ENCODE peak calls at places on chromosomes 4 and X, in eight cellular contexts. N, Q, P, H, F, A, I and U are unnamed samples. For H3K4me1 and H3K27me3, the result is how much of the 10 kb centered on the place peaks cover.

GRCh38 chrX:46820391-46821100 is 16.3 kb upstream of the RP2 start:
- DNase-seq in F (no peak), P (no peak), Q (no peak), A (no peak), H (no peak), N (no peak), I (no peak), U (no peak)

GRCh38 chrX:73903941-73904340 is 340.9 kb downstream of the CHIC1 start:
- DNase-seq in Q (no peak), P (no peak), I (no peak), H (no peak), N (no peak), F (no peak), A (no peak), U (no peak)

GRCh38 chr4:132642196-132642817 is 506.8 kb upstream of the PCDH10 start:
- DNase-seq in A (peak), I (no peak), N (no peak), P (no peak), H (no peak), Q (no peak), F (no peak), U (no peak)

GRCh38 chr4:112526061-112526460 is 10.1 kb upstream of the NEUROG2 start:
- DNase-seq in I (no peak), H (no peak), A (no peak), Q (no peak), N (no peak), F (no peak), P (no peak), U (no peak)

GRCh38 chrX:19579485-19579884 is 64.2 kb upstream of the MAP3K15 start:
- DNase-seq in N (no peak), I (no peak), Q (no peak), A (no peak), F (no peak), P (no peak), H (no peak), U (no peak)

GRCh38 chr4:165343353-165344191 is 16.1 kb downstream of the MSMO1 start:
- DNase-seq in P (no peak), N (no peak), A (no peak), I (no peak), H (no peak), F (no peak), Q (no peak), U (no peak)

GRCh38 chrX:56726609-56727008 is 2.4 kb upstream of the NBDY start:
- DNase-seq in F (no peak), I (no peak), P (no peak), N (no peak), A (no peak), Q (no peak), H (no peak), U (no peak)

GRCh38 chr4:954211-955020 is 19.0 kb downstream of the DGKQ start:
- DNase-seq in F (no peak), N (no peak), H (no peak), A (no peak), P (no peak), Q (no peak), I (no peak), U (no peak)

GRCh38 chrX:119474615-119475388 is 6.6 kb downstream of the SLC25A5 start:
- DNase-seq in A (no peak), P (no peak), N (no peak), H (no peak), I (no peak), F (no peak), Q (no peak), U (no peak)

GRCh38 chr4:123807187-123807586 is 410.6 kb downstream of the SPRY1 start:
- DNase-seq in H (no peak), Q (no peak), I (no peak), N (no peak), P (no peak), A (no peak), F (no peak), U (no peak)
- H3K4me1 ChIP-seq in H (under half), Q (under half), I (under half), N (under half), P (under half), A (under half), F (under half), U (under half)

DNA sequence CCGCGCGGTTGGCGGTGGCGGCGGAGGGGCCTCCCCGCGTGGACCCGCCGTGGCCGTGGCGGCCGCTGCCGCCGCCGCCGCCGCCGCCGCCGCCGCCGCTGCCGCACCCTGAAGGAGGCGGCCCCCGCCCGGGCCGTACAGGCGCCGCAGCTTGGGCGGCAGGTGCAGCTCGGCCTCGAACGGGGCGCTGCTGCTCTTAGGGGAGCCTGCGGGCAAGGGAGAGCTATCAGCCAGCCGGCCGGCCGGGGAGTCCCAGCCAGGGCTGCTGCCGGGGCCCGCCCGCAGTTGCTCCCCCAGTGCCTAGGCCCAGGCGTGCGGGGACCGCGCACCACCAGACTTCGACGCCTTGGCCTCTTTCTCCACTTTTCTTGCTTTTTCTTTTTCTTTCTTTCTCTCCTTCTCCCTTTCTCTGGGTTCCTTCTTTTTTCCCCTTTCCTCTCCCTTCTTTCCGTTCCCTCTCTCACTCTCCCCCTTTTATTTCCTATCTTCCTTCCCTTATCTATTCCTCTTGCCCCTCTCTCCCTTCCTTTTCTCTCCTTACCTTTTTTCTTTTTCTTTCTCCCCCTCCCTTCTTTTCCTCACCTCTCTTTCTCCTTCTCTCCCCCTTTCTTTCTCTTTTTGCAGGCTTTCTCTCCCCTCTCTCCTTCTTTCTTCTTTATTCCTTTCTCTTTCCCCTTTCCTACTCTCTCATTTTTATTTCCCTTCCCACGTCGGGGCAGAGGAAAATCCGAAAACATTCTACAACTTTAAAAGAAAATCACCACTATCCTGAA is 2.0 kb downstream of the ARX start:
- DNase-seq in F (no peak), H (no peak), N (no peak), A (no peak), P (no peak), Q (no peak), I (no peak), U (no peak)
- H3K27me3 ChIP-seq in F (under half), H (half or more), N (half or more), A (under half), P (under half), Q (half or more), I (under half), U (under half)

GRCh38 chr4:70705146-70705855 is 16.5 kb upstream of the RUFY3 start:
- DNase-seq in I (peak), Q (peak), A (no peak), F (peak), P (peak), H (peak), N (peak), U (no peak)
- TF ChIP-seq POLR2A in I (peak), Q (peak), A (no peak), F (peak), P (peak), H (no peak), N (peak), U (peak)

GRCh38 chr4:16213107-16213506 is 13.2 kb downstream of the TAPT1 start:
- DNase-seq in A (no peak), Q (no peak), I (no peak), P (no peak), N (no peak), F (no peak), H (no peak), U (no peak)
- H3K4me1 ChIP-seq in A (under half), Q (under half), I (under half), P (under half), N (under half), F (under half), H (under half), U (under half)

GRCh38 chr4:7222521-7222920 is 30.2 kb downstream of the SORCS2 start:
- DNase-seq in P (no peak), H (no peak), I (no peak), A (no peak), F (no peak), Q (no peak), N (no peak), U (no peak)

GRCh38 chr4:7214359-7214758 is 22.0 kb downstream of the SORCS2 start:
- DNase-seq in P (no peak), H (no peak), Q (no peak), N (no peak), I (no peak), F (no peak), A (no peak), U (no peak)

GRCh38 chr4:7217453-7218310 is 25.3 kb downstream of the SORCS2 start:
- DNase-seq in Q (no peak), P (no peak), I (no peak), H (no peak), F (no peak), N (no peak), A (no peak), U (no peak)

GRCh38 chr4:7217039-7217438 is 24.7 kb downstream of the SORCS2 start:
- DNase-seq in H (no peak), I (no peak), P (no peak), F (no peak), Q (no peak), A (no peak), N (no peak), U (no peak)

DNA sequence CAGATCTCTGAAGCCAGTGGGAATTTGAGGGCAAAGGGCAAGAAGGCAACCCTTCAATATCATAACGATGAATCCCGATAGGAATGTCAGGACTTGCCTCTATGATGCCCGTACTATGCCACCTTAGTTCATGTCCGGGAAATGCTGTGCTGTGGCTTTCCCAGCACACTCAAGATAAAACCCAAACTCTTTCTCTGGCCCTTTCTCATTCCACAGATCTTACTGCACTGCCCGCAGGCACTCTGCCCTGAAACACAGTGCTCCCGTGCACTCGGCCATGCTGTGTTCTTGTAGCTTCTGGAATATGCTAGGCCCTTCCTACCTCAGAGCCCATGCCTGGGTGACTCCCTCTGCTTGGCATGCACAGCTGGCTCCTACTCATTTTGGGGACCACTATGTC is 26.3 kb downstream of the SORCS2 start:
- DNase-seq in N (no peak), H (no peak), Q (no peak), F (no peak), P (no peak), I (no peak), A (no peak), U (no peak)
- H3K27me3 ChIP-seq in N (under half), H (under half), Q (under half), F (under half), P (under half), I (under half), A (under half), U (under half)

GRCh38 chr4:5735463-5735862 is 24.5 kb downstream of the EVC start:
- DNase-seq in A (no peak), F (no peak), N (no peak), Q (no peak), P (no peak), I (no peak), H (no peak), U (no peak)
- TF ChIP-seq POLR2A in A (no peak), F (no peak), N (no peak), Q (no peak), P (no peak), I (no peak), H (no peak), U (no peak)

GRCh38 chr4:3338976-3339531 is 46.2 kb downstream of the RGS12 start:
- DNase-seq in P (no peak), F (no peak), H (no peak), N (no peak), I (no peak), Q (no peak), A (no peak), U (no peak)

GRCh38 chr4:3340703-3341088 is 47.9 kb downstream of the RGS12 start:
- DNase-seq in F (no peak), A (no peak), N (no peak), P (no peak), H (no peak), I (no peak), Q (no peak), U (no peak)

GRCh38 chr4:3339566-3339965 is 46.7 kb downstream of the RGS12 start:
- DNase-seq in F (no peak), I (no peak), P (no peak), Q (no peak), N (no peak), A (no peak), H (no peak), U (no peak)

GRCh38 chr4:3341760-3342159 is 48.9 kb downstream of the RGS12 start:
- DNase-seq in N (no peak), Q (no peak), I (no peak), H (no peak), P (no peak), A (no peak), F (no peak), U (no peak)

DNA sequence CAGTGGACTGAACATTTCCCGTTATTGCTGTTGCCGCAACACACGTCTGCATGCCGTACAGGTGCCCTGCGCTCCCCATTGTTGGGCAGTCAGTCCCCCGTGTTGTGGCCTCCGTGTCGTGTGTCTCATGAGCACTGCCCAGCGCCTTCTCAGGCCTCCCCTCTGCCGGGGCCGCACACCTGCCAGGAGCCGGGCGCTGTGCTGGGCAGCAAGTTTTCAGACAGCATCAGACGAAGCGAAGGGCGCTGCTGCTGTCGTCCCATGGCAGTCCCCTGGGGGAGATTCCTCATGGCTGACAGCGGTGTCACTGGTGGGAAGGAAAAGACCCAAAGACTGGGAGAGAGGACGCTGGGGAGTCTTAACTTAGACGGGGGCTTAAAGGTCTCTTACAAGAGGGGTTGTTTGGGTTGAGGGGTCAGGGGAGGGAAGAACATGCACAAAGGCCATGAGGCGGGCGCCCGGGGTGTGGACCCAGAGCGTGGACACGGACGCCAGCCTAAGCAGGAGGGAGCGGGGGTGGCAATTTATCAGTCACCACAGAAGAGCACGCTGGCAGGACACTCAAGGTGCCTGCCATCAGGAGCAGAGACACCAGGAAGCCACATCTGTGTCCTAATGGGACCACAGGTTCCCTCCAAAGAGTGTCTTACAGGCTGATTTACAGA is 47.3 kb downstream of the RGS12 start:
- DNase-seq in A (no peak), H (no peak), Q (no peak), N (no peak), F (no peak), P (no peak), I (no peak), U (no peak)
- H3K4me1 ChIP-seq in A (under half), H (under half), Q (under half), N (under half), F (under half), P (under half), I (under half), U (under half)

GRCh38 chr4:35772291-35772690 is 472.0 kb downstream of the ARAP2 start:
- DNase-seq in P (no peak), A (no peak), I (no peak), F (no peak), H (no peak), N (no peak), Q (no peak), U (no peak)
- H3K27me3 ChIP-seq in P (under half), A (under half), I (under half), F (under half), H (under half), N (under half), Q (under half), U (under half)

DNA sequence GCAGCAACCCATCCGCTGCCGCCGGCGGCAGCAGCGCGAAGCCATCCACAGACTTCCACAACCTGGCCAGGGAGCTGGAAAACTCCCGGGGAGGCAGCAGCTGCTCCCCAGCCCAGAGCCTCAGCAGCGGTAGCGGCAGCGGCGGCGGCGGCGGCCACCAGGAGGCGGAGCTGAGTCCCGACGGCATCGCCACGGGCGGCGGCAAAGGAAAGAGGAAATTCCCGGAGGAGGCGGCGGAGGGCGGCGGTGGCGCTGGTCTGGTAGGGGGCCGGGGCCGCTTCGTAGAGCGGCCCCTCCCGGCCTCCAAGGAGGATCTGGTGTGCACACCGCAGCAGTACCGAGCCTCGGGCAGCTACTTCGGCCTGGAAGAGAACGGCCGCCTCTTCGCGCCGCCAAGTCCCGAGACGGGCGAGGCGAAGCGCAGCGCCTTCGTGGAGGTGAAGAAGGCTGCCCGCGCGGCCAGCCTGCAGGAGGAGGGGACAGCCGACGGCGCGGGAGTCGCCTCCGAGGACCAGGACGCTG is 4.9 kb downstream of the PRDM8 start:
- DNase-seq in A (no peak), N (peak), Q (peak), F (peak), I (peak), P (peak), H (peak), U (peak)
- TF ChIP-seq POLR2A in A (no peak), N (no peak), Q (no peak), F (no peak), I (no peak), P (no peak), H (no peak), U (no peak)

GRCh38 chr4:119040711-119041185 is 94.9 kb upstream of the MYOZ2 start:
- DNase-seq in I (no peak), H (no peak), P (no peak), N (no peak), Q (no peak), F (no peak), A (no peak), U (no peak)
- H3K4me1 ChIP-seq in I (under half), H (under half), P (under half), N (under half), Q (under half), F (under half), A (under half), U (half or more)